ENCODE peak calls at places on chromosomes 1 and 21, in five cellular contexts. One of them, this sample, is unnamed.

GRCh38 chr1:40239626-40240025 is 8.1 kb upstream of the TMCO2 start:
- DNase-seq in mesenchymal stem cell: no peak
- DNase-seq in IMR-90: no peak
- DNase-seq in trophoblast cell: no peak
- DNase-seq in neuronal stem cell: no peak
- DNase-seq in this sample: no peak

GRCh38 chr1:117611894-117612481 is 6.1 kb downstream of the TENT5C start:
- DNase-seq in mesenchymal stem cell: peak
- DNase-seq in trophoblast cell: no peak
- DNase-seq in neuronal stem cell: no peak
- DNase-seq in IMR-90: no peak
- DNase-seq in this sample: no peak

GRCh38 chr1:4696161-4696745 is 41.8 kb downstream of the AJAP1 start:
- DNase-seq in IMR-90: no peak
- DNase-seq in mesenchymal stem cell: no peak
- DNase-seq in neuronal stem cell: no peak
- DNase-seq in trophoblast cell: no peak
- DNase-seq in this sample: peak

GRCh38 chr21:43347461-43347860 is 79.5 kb downstream of the SIK1 start:
- DNase-seq in trophoblast cell: no peak
- DNase-seq in neuronal stem cell: no peak
- DNase-seq in mesenchymal stem cell: no peak
- DNase-seq in IMR-90: no peak
- DNase-seq in this sample: no peak

GRCh38 chr1:89518116-89518780 is 6.4 kb upstream of the LRRC8B start:
- DNase-seq in IMR-90: peak
- DNase-seq in trophoblast cell: no peak
- DNase-seq in neuronal stem cell: no peak
- DNase-seq in mesenchymal stem cell: peak
- DNase-seq in this sample: no peak

GRCh38 chr1:46547481-46548383 is 3.7 kb downstream of the KNCN start:
- DNase-seq in trophoblast cell: no peak
- DNase-seq in IMR-90: peak
- DNase-seq in neuronal stem cell: no peak
- DNase-seq in mesenchymal stem cell: peak
- DNase-seq in this sample: peak

GRCh38 chr1:96492236-96492635 is 229.3 kb upstream of the PTBP2 start:
- DNase-seq in neuronal stem cell: peak
- DNase-seq in mesenchymal stem cell: no peak
- DNase-seq in IMR-90: peak
- DNase-seq in trophoblast cell: no peak
- DNase-seq in this sample: no peak

GRCh38 chr1:32876341-32877210 is 5.9 kb upstream of the FNDC5 start:
- DNase-seq in trophoblast cell: no peak
- DNase-seq in mesenchymal stem cell: peak
- DNase-seq in neuronal stem cell: no peak
- DNase-seq in IMR-90: no peak
- DNase-seq in this sample: peak

GRCh38 chr1:170967042-170967910 is 31.9 kb downstream of the MROH9 start:
- DNase-seq in mesenchymal stem cell: peak
- DNase-seq in IMR-90: peak
- DNase-seq in trophoblast cell: peak
- DNase-seq in neuronal stem cell: peak
- DNase-seq in this sample: peak

GRCh38 chr1:27602510-27603319 is 1.2 kb downstream of the AHDC1 start:
- DNase-seq in trophoblast cell: no peak
- DNase-seq in IMR-90: peak
- DNase-seq in mesenchymal stem cell: no peak
- DNase-seq in neuronal stem cell: no peak
- DNase-seq in this sample: no peak

GRCh38 chr1:75908717-75909152 is 23.5 kb downstream of the ASB17 start:
- DNase-seq in neuronal stem cell: peak
- DNase-seq in trophoblast cell: peak
- DNase-seq in mesenchymal stem cell: peak
- DNase-seq in IMR-90: peak
- DNase-seq in this sample: peak

GRCh38 chr1:245901565-245901964 is 605.5 kb downstream of the SMYD3 start:
- DNase-seq in mesenchymal stem cell: no peak
- DNase-seq in trophoblast cell: no peak
- DNase-seq in IMR-90: no peak
- DNase-seq in neuronal stem cell: no peak
- DNase-seq in this sample: no peak

GRCh38 chr1:29124366-29125236 is 898 bp upstream of the TMEM200B start:
- DNase-seq in trophoblast cell: peak
- DNase-seq in IMR-90: peak
- DNase-seq in neuronal stem cell: peak
- DNase-seq in mesenchymal stem cell: peak
- DNase-seq in this sample: peak

GRCh38 chr21:29376556-29376955 is 77.8 kb downstream of the BACH1 start:
- DNase-seq in IMR-90: no peak
- DNase-seq in mesenchymal stem cell: peak
- DNase-seq in trophoblast cell: no peak
- DNase-seq in neuronal stem cell: no peak
- DNase-seq in this sample: peak

GRCh38 chr21:29377266-29377665 is 78.5 kb downstream of the BACH1 start:
- DNase-seq in neuronal stem cell: no peak
- DNase-seq in mesenchymal stem cell: no peak
- DNase-seq in IMR-90: no peak
- DNase-seq in trophoblast cell: no peak
- DNase-seq in this sample: no peak

GRCh38 chr21:29382029-29382654 is 83.4 kb downstream of the BACH1 start:
- DNase-seq in neuronal stem cell: no peak
- DNase-seq in mesenchymal stem cell: peak
- DNase-seq in trophoblast cell: peak
- DNase-seq in IMR-90: peak
- DNase-seq in this sample: peak

GRCh38 chr21:29378814-29379213 is 80.1 kb downstream of the BACH1 start:
- DNase-seq in mesenchymal stem cell: no peak
- DNase-seq in IMR-90: peak
- DNase-seq in neuronal stem cell: no peak
- DNase-seq in trophoblast cell: peak
- DNase-seq in this sample: no peak

GRCh38 chr21:29379517-29380054 is 80.9 kb downstream of the BACH1 start:
- DNase-seq in neuronal stem cell: no peak
- DNase-seq in IMR-90: no peak
- DNase-seq in mesenchymal stem cell: no peak
- DNase-seq in trophoblast cell: no peak
- DNase-seq in this sample: no peak
- H2AK5ac ChIP-seq in neuronal stem cell: no peak
- H2AK5ac ChIP-seq in IMR-90: no peak
- H2AK5ac ChIP-seq in mesenchymal stem cell: peak
- H2AK5ac ChIP-seq in trophoblast cell: peak
- H2AK5ac ChIP-seq in this sample: no peak

DNA sequence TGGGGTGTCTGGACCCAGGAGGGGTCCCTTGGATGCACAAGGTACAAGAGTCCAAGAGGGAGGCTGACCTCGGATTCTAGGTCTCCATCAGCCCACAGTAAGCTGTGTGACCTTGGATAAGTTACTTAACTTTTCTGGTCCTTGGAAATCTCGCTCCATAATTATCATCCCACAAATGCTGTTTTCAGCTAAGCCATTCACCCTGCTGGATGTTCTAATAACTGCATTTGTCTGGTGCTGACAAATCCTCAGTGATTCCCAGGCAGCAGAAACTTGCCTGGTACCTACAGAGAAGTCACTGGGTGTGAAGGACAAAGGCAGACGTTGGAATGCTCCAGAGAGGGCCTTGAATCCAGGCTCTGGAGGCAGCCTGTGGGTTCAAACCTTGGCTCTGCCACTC is 89.7 kb downstream of the IGSF21 start:
- DNase-seq in IMR-90: no peak
- DNase-seq in trophoblast cell: no peak
- DNase-seq in mesenchymal stem cell: no peak
- DNase-seq in neuronal stem cell: no peak
- DNase-seq in this sample: no peak
- H2AK5ac ChIP-seq in IMR-90: no peak
- H2AK5ac ChIP-seq in trophoblast cell: no peak
- H2AK5ac ChIP-seq in mesenchymal stem cell: no peak
- H2AK5ac ChIP-seq in neuronal stem cell: peak
- H2AK5ac ChIP-seq in this sample: no peak

DNA sequence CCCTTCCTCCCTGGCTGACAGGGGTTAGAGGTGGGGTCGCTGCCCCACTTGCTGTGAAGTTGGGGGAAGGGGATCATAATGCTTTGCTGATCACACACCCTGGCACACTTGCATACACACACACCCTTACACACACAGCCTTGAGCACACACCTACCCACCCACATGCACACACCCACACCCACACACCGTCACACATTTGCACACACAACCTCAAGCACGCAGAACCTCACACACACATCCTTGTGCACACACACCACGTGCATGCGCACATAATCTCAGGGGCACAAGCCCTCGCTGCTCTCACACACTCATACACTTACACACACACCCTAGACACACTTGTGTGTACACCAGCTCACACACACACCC is 16.4 kb upstream of the TNFRSF8 start:
- DNase-seq in trophoblast cell: no peak
- DNase-seq in mesenchymal stem cell: no peak
- DNase-seq in IMR-90: no peak
- DNase-seq in neuronal stem cell: no peak
- DNase-seq in this sample: no peak
- H2AK5ac ChIP-seq in trophoblast cell: no peak
- H2AK5ac ChIP-seq in mesenchymal stem cell: no peak
- H2AK5ac ChIP-seq in IMR-90: no peak
- H2AK5ac ChIP-seq in neuronal stem cell: peak
- H2AK5ac ChIP-seq in this sample: no peak

GRCh38 chr1:153545067-153546055 is at the start of gene S100A4:
- DNase-seq in trophoblast cell: peak
- DNase-seq in mesenchymal stem cell: peak
- DNase-seq in IMR-90: peak
- DNase-seq in neuronal stem cell: peak
- DNase-seq in this sample: peak
- H2AK5ac ChIP-seq in trophoblast cell: peak
- H2AK5ac ChIP-seq in mesenchymal stem cell: peak
- H2AK5ac ChIP-seq in IMR-90: peak
- H2AK5ac ChIP-seq in neuronal stem cell: peak
- H2AK5ac ChIP-seq in this sample: peak

GRCh38 chr1:3273447-3273846 is 181.0 kb upstream of the ARHGEF16 start:
- DNase-seq in mesenchymal stem cell: no peak
- DNase-seq in trophoblast cell: no peak
- DNase-seq in neuronal stem cell: no peak
- DNase-seq in IMR-90: no peak
- DNase-seq in this sample: no peak
- H2AK5ac ChIP-seq in mesenchymal stem cell: no peak
- H2AK5ac ChIP-seq in trophoblast cell: no peak
- H2AK5ac ChIP-seq in neuronal stem cell: no peak
- H2AK5ac ChIP-seq in IMR-90: no peak
- H2AK5ac ChIP-seq in this sample: no peak

GRCh38 chr1:156195853-156196252 is 1.9 kb downstream of the SLC25A44 start:
- DNase-seq in IMR-90: no peak
- DNase-seq in neuronal stem cell: no peak
- DNase-seq in mesenchymal stem cell: no peak
- DNase-seq in trophoblast cell: no peak
- DNase-seq in this sample: no peak

GRCh38 chr1:156193208-156193487 is 756 bp upstream of the SLC25A44 start:
- DNase-seq in mesenchymal stem cell: no peak
- DNase-seq in neuronal stem cell: no peak
- DNase-seq in IMR-90: no peak
- DNase-seq in trophoblast cell: no peak
- DNase-seq in this sample: no peak

GRCh38 chr1:156194300-156194652 is 372 bp downstream of the SLC25A44 start:
- DNase-seq in IMR-90: peak
- DNase-seq in trophoblast cell: no peak
- DNase-seq in neuronal stem cell: no peak
- DNase-seq in mesenchymal stem cell: peak
- DNase-seq in this sample: no peak

GRCh38 chr1:156191292-156191954 is 2.5 kb upstream of the SLC25A44 start:
- DNase-seq in IMR-90: no peak
- DNase-seq in mesenchymal stem cell: peak
- DNase-seq in trophoblast cell: no peak
- DNase-seq in neuronal stem cell: no peak
- DNase-seq in this sample: no peak

GRCh38 chr1:156193488-156194299 is at the start of gene SLC25A44:
- DNase-seq in neuronal stem cell: peak
- DNase-seq in IMR-90: peak
- DNase-seq in mesenchymal stem cell: peak
- DNase-seq in trophoblast cell: peak
- DNase-seq in this sample: peak
- H2AK5ac ChIP-seq in neuronal stem cell: peak
- H2AK5ac ChIP-seq in IMR-90: peak
- H2AK5ac ChIP-seq in mesenchymal stem cell: peak
- H2AK5ac ChIP-seq in trophoblast cell: peak
- H2AK5ac ChIP-seq in this sample: peak

DNA sequence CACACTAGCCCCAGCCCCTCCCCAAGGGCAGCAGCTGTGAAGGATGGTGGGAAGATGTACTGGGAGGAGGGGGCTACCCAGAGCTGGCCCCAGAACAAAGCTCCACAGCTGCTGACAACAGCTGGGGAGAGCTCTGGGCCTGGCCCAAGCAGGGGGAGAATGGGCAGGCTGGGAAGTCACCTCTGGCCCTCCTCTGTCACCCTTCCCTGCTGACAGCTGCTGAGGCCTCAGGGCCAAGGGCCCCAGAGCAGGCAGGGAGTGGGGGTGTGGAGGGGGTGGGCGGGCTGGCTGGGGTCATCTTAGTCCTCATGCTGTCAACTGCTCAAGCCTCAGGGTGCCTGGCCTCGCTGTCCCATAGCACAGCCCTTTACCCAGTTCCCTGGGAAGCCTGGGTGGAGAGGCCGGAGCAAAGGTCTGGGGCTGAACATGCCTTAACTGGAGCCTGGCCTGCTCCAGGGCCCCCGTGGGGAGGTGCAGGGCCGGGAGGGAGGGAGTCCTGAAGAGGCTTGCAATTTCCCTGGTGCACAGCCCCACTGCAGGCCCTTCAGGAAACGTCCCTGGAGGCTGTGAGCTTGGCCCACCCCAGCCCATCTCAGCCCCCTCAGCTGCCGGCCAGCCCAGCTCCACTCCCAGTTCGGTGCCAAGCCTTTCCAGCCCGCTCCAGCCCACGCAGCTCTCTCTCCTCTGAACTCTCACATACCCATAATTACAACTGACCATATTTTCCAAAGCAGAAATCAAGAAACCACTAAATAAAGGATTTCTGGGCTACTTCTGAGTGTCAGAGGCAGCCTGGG is 25.7 kb downstream of the HSPG2 start:
- DNase-seq in IMR-90: no peak
- DNase-seq in neuronal stem cell: no peak
- DNase-seq in mesenchymal stem cell: peak
- DNase-seq in trophoblast cell: no peak
- DNase-seq in this sample: no peak
- H2AK5ac ChIP-seq in IMR-90: peak
- H2AK5ac ChIP-seq in neuronal stem cell: peak
- H2AK5ac ChIP-seq in mesenchymal stem cell: peak
- H2AK5ac ChIP-seq in trophoblast cell: peak
- H2AK5ac ChIP-seq in this sample: no peak

This sample was measured in mesendoderm.